ENCODE peak calls at places on chromosomes 6 and 20, in nine cellular contexts. I is activated T-helper 2 cell treated with anti-CD3 and anti-CD28 coated beads, Interferon-gamma antibody, Interleukin-2, Interleukin-4, amounts not matched to agents 10 μg/mL and 5 μg/mL and 100 μg/mL, durations not matched to agents 14 hours and 24 hours and 36 hours; R is T-helper 1 cell; Y is NCI-H524 treated with DMSO at 0.1 percent for 48 hours; B is glomerular endothelial cell; F is astrocyte of the spinal cord; Z is sciatic nerve; V is uterus; W is central memory CD4-positive, alpha-beta T cell. D is an unnamed sample.

GRCh38 chr6:39357998-39358686 is 35.6 kb upstream of the KCNK16 start:
- DNase-seq in I (no peak), R (no peak), Y (peak), B (no peak), F (peak), Z (peak), V (no peak), W (no peak), D (no peak)

GRCh38 chr20:14410869-14411555 is 73.6 kb upstream of the FLRT3 start:
- DNase-seq in I (no peak), R (no peak), Y (no peak), B (no peak), F (no peak), Z (no peak), V (no peak), W (no peak), D (no peak)

GRCh38 chr6:113102761-113103160 is 754.4 kb upstream of the MARCKS start:
- DNase-seq in I (no peak), R (no peak), Y (no peak), B (peak), F (peak), Z (no peak), V (no peak), W (no peak), D (no peak)

GRCh38 chr6:131038612-131039344 is 24.3 kb downstream of the EPB41L2 start:
- DNase-seq in I (no peak), R (no peak), Y (no peak), B (no peak), F (peak), Z (no peak), V (no peak), W (no peak), D (no peak)

GRCh38 chr20:11248691-11249178 is 574.9 kb upstream of the JAG1 start:
- DNase-seq in I (no peak), R (no peak), Y (peak), B (no peak), F (no peak), Z (no peak), V (no peak), W (no peak), D (no peak)

GRCh38 chr20:39716796-39717341 is 754.7 kb downstream of the DHX35 start:
- DNase-seq in I (no peak), R (no peak), Y (no peak), B (no peak), F (no peak), Z (no peak), V (no peak), W (no peak), D (no peak)

GRCh38 chr20:13554706-13555105 is 84.0 kb downstream of the TASP1 start:
- DNase-seq in I (no peak), R (no peak), Y (no peak), B (no peak), F (peak), Z (no peak), V (no peak), W (no peak), D (no peak)

GRCh38 chr6:41066867-41067304 is 5.3 kb downstream of the OARD1 start:
- DNase-seq in I (peak), R (peak), Y (no peak), B (peak), F (peak), Z (peak), V (peak), W (peak), D (peak)

GRCh38 chr20:59751075-59751711 is 146.9 kb downstream of the PHACTR3 start:
- DNase-seq in I (peak), R (no peak), Y (no peak), B (no peak), F (peak), Z (peak), V (peak), W (no peak), D (peak)